ENCODE peak calls at places on chromosome 16, in five cellular contexts. C is A549, S is stomach, F is tibial nerve, Q is esophagus muscularis mucosa. K is an unnamed sample.
A peak's percentile ranks its signal among the peaks of the same experiment; 100 is the strongest.

GRCh38 chr16:9846362-9847099 is 335.7 kb downstream of the GRIN2A start:
- DNase-seq in S (no peak), C (no peak), F (no peak), Q (peak; percentile 82), K (no peak)

GRCh38 chr16:6335072-6335471 is 997.6 kb upstream of the RBFOX1 start:
- DNase-seq in Q (no peak), F (no peak), S (no peak), C (peak; percentile 4), K (peak; percentile 5)

GRCh38 chr16:67176662-67177061 is 6.3 kb downstream of the NOL3 start:
- DNase-seq in F (no peak), C (no peak), Q (no peak), S (no peak), K (no peak)

GRCh38 chr16:56451753-56452689 is 667 bp downstream of the OGFOD1 start:
- DNase-seq in Q (no peak), S (no peak), F (no peak), C (peak; percentile 35), K (peak; percentile 14)

GRCh38 chr16:88430185-88430523 is 22.9 kb upstream of the ZFPM1 start:
- DNase-seq in C (no peak), F (no peak), Q (no peak), S (no peak), K (no peak)

GRCh38 chr16:85514295-85514600 is 98.9 kb upstream of the GSE1 start:
- DNase-seq in C (no peak), F (no peak), Q (no peak), S (no peak), K (no peak)

GRCh38 chr16:63789603-63790002 is 1332.3 kb downstream of the CDH11 start:
- DNase-seq in F (no peak), Q (no peak), C (no peak), S (no peak), K (no peak)

GRCh38 chr16:28477311-28477920 is 5.3 kb upstream of the NPIPB7 start:
- DNase-seq in C (no peak), S (no peak), F (no peak), Q (no peak), K (no peak)

GRCh38 chr16:77435240-77435819 is 496 bp upstream of the ADAMTS18 start:
- DNase-seq in F (no peak), S (no peak), Q (no peak), C (no peak), K (no peak)

GRCh38 chr16:78768226-78768625 is 668.8 kb downstream of the WWOX start:
- DNase-seq in F (no peak), S (no peak), C (no peak), Q (no peak), K (no peak)

GRCh38 chr16:911604-912321 is 59.0 kb downstream of the LMF1 start:
- DNase-seq in F (no peak), S (no peak), Q (no peak), C (no peak), K (no peak)

GRCh38 chr16:81817789-81818304 is 38.8 kb downstream of the PLCG2 start:
- DNase-seq in C (no peak), S (peak; percentile 34), Q (no peak), F (no peak), K (no peak)

GRCh38 chr16:82631701-82632685 is 5.2 kb downstream of the CDH13 start:
- DNase-seq in C (no peak), F (no peak), Q (no peak), S (no peak), K (no peak)

GRCh38 chr16:17370233-17371013 is 100.3 kb downstream of the XYLT1 start:
- DNase-seq in F (no peak), Q (no peak), S (no peak), C (no peak), K (no peak)

GRCh38 chr16:383326-384020 is 1.7 kb upstream of the PGAP6 start:
- DNase-seq in Q (no peak), C (no peak), F (no peak), S (peak; percentile 81), K (no peak)

GRCh38 chr16:58960034-58960433 is 225.9 kb upstream of the GOT2 start:
- DNase-seq in C (no peak), Q (no peak), S (no peak), F (no peak), K (no peak)

GRCh38 chr16:81885976-81886586 is 107.0 kb downstream of the PLCG2 start:
- DNase-seq in Q (no peak), F (no peak), C (peak; percentile 85), S (no peak), K (peak; percentile 63)

GRCh38 chr16:25838724-25839186 is 147.0 kb downstream of the HS3ST4 start:
- DNase-seq in F (no peak), S (no peak), C (peak; percentile 19), Q (no peak), K (peak; percentile 3)

GRCh38 chr16:49600541-49600940 is 226.9 kb downstream of the C16orf78 start:
- DNase-seq in F (no peak), Q (no peak), S (peak; percentile 10), C (no peak), K (no peak)

GRCh38 chr16:49597796-49598195 is 224.2 kb downstream of the C16orf78 start:
- DNase-seq in C (no peak), Q (no peak), F (no peak), S (peak; percentile 7), K (no peak)

GRCh38 chr16:49599281-49599680 is 225.7 kb downstream of the C16orf78 start:
- DNase-seq in F (no peak), C (no peak), Q (no peak), S (peak; percentile 1), K (no peak)

GRCh38 chr16:49596699-49597291 is 223.2 kb downstream of the C16orf78 start:
- DNase-seq in C (no peak), Q (no peak), F (no peak), S (peak; percentile 24), K (no peak)

GRCh38 chr16:49598386-49599170 is 225.0 kb downstream of the C16orf78 start:
- DNase-seq in S (peak; percentile 21), C (no peak), F (no peak), Q (no peak), K (no peak)
- TF ChIP-seq POLR2A in S (no peak), C (no peak), F (no peak), Q (no peak), K (no peak)

GRCh38 chr16:65097296-65097695 is 24.6 kb downstream of the CDH11 start:
- DNase-seq in Q (peak; percentile 60), C (no peak), F (no peak), S (no peak), K (no peak)

GRCh38 chr16:65098916-65099315 is 22.9 kb downstream of the CDH11 start:
- DNase-seq in Q (peak; percentile 19), C (no peak), S (no peak), F (no peak), K (no peak)

GRCh38 chr16:65095090-65095728 is 26.7 kb downstream of the CDH11 start:
- DNase-seq in Q (peak; percentile 26), C (no peak), S (no peak), F (no peak), K (no peak)

GRCh38 chr16:65099607-65100006 is 22.3 kb downstream of the CDH11 start:
- DNase-seq in S (no peak), Q (peak; percentile 7), F (no peak), C (no peak), K (no peak)

GRCh38 chr16:65094009-65094408 is 27.9 kb downstream of the CDH11 start:
- DNase-seq in F (no peak), C (no peak), Q (no peak), S (no peak), K (no peak)
- TF ChIP-seq POLR2A in F (no peak), C (no peak), Q (no peak), S (no peak), K (no peak)

DNA sequence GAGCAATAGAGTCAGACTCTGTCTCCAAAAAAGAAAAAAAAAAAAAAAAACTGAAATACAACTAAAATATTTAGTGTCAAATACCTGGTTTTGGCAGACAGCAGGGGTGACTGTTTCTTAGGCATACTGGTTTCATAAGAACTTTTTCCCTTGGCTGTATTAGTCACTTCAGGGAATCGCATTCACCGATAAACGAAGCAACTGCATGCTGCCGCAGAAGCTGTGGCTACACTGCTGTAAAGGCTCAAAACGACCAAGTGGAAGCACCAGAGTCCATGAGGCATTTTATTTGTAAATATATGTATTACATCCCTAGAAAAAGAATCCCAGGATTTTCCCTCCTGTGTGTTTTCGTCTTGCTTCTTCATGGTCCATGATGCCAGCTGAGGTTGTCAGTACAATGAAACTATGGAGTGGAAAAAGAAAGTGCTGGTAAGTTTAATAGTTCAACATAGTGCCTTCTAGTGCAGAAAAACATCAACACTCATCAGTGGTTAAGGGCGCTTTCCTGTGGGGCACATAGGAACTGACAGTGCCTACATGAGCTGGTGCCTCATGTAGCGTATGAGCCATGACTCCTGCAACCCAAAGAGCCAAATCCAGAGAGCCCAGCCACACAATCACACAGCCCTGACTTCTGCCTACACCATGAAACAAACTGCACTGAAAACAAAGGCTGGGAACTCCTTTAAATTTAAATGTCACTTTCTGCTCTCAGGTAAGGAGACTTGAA is 7.3 kb downstream of the RPS15A start:
- DNase-seq in F (no peak), C (no peak), S (no peak), Q (no peak), K (no peak)
- TF ChIP-seq POLR2A in F (no peak), C (no peak), S (no peak), Q (no peak), K (no peak)

GRCh38 chr16:80544326-80544725 is 3.5 kb downstream of the DYNLRB2 start:
- DNase-seq in S (no peak), C (no peak), Q (no peak), F (no peak), K (no peak)

GRCh38 chr16:80541306-80541694 is 507 bp downstream of the DYNLRB2 start:
- DNase-seq in F (no peak), S (no peak), C (no peak), Q (no peak), K (no peak)

GRCh38 chr16:80543162-80543561 is 2.4 kb downstream of the DYNLRB2 start:
- DNase-seq in C (no peak), F (no peak), Q (no peak), S (no peak), K (no peak)

GRCh38 chr16:80536246-80536645 is 4.5 kb upstream of the DYNLRB2 start:
- DNase-seq in C (no peak), F (no peak), Q (no peak), S (no peak), K (no peak)

DNA sequence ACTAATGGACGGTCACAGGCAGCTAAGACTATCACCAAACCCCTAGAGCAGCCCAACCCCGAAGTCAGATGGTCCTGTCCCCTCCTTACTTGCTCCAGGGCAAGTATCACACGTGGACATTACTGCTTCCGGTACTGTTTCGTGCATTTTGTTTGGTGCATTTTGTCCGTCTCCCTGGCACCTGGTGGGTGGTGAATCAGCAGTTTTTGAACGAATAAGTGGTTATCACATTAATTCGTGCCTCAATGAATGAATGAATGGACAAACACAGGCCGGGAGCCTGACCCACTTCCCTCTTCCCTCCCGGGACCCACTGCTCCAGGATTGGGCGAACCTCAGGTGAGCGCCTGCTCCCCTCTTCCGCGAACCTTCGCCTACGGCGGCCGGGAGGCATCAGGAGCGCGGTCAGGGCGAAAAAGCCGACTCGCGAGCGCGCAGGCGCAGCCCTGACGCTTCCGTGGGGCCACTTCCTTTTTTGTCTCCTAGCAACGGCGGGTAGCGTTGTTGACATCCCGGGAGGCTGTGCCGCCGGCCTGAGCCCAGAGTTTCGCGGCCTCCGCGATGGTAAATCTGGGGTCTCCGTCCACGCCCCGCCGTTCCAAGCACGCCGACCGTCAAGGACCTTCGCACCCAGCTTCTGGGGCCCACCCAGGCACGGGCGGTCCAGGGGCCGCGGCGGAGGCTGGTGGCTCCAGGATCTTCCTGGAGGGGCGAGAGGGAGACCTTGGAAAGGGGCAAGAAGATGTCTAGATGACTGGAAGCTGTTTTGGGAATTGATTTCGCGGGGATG is at the start of gene DYNLRB2:
- DNase-seq in S (peak; percentile 95), Q (peak; percentile 94), C (peak; percentile 86), F (peak; percentile 71), K (peak; percentile 83)
- TF ChIP-seq POLR2A in S (no peak), Q (no peak), C (peak; percentile 62), F (no peak), K (peak; percentile 48)

K was measured in H54.